ENCODE peak calls at places on chromosomes 1 and 21, in four cellular contexts. One of them, this sample, is unnamed.

GRCh38 chr1:8093221-8093980 is 67.3 kb upstream of the ERRFI1 start:
- DNase-seq in suprapubic skin: no peak
- DNase-seq in transverse colon: peak
- DNase-seq in breast epithelium: no peak
- DNase-seq in this sample: no peak

GRCh38 chr21:46369520-46370235 is 45.7 kb downstream of the PCNT start:
- DNase-seq in breast epithelium: no peak
- DNase-seq in suprapubic skin: no peak
- DNase-seq in transverse colon: no peak
- DNase-seq in this sample: no peak

GRCh38 chr1:100578201-100578600 is 40.3 kb downstream of the GPR88 start:
- DNase-seq in breast epithelium: no peak
- DNase-seq in transverse colon: no peak
- DNase-seq in suprapubic skin: no peak
- DNase-seq in this sample: no peak

GRCh38 chr1:151540982-151541377 is 871 bp downstream of the TUFT1 start:
- DNase-seq in breast epithelium: no peak
- DNase-seq in transverse colon: peak
- DNase-seq in suprapubic skin: peak
- DNase-seq in this sample: no peak

GRCh38 chr21:42750737-42751530 is 97.5 kb downstream of the PDE9A start:
- DNase-seq in suprapubic skin: no peak
- DNase-seq in breast epithelium: no peak
- DNase-seq in transverse colon: no peak
- DNase-seq in this sample: peak

GRCh38 chr1:225689882-225690459 is 37.0 kb upstream of the ENAH start:
- DNase-seq in transverse colon: no peak
- DNase-seq in breast epithelium: no peak
- DNase-seq in suprapubic skin: no peak
- DNase-seq in this sample: no peak

GRCh38 chr21:46058339-46059145 is 39.4 kb upstream of the COL6A2 start:
- DNase-seq in transverse colon: no peak
- DNase-seq in suprapubic skin: no peak
- DNase-seq in breast epithelium: no peak
- DNase-seq in this sample: peak

GRCh38 chr1:156122519-156123355 is 8.2 kb downstream of the LMNA start:
- DNase-seq in suprapubic skin: peak
- DNase-seq in breast epithelium: peak
- DNase-seq in transverse colon: peak
- DNase-seq in this sample: peak

GRCh38 chr1:155646307-155646706 is 36.3 kb downstream of the MSTO1 start:
- DNase-seq in transverse colon: no peak
- DNase-seq in breast epithelium: peak
- DNase-seq in suprapubic skin: peak
- DNase-seq in this sample: peak

GRCh38 chr1:212451416-212452322 is 18.9 kb downstream of the NENF start:
- DNase-seq in transverse colon: no peak
- DNase-seq in breast epithelium: no peak
- DNase-seq in suprapubic skin: no peak
- DNase-seq in this sample: peak

GRCh38 chr1:153122831-153123421 is 9.6 kb upstream of the SPRR2F start:
- DNase-seq in suprapubic skin: no peak
- DNase-seq in breast epithelium: peak
- DNase-seq in transverse colon: no peak
- DNase-seq in this sample: no peak

GRCh38 chr1:197374428-197374827 is 106.4 kb downstream of the CRB1 start:
- DNase-seq in breast epithelium: no peak
- DNase-seq in transverse colon: no peak
- DNase-seq in suprapubic skin: no peak
- DNase-seq in this sample: no peak

GRCh38 chr1:209601809-209602657 is 18.5 kb downstream of the CAMK1G start:
- DNase-seq in suprapubic skin: no peak
- DNase-seq in transverse colon: peak
- DNase-seq in breast epithelium: no peak
- DNase-seq in this sample: no peak

GRCh38 chr1:6802893-6803292 is 17.6 kb downstream of the CAMTA1 start:
- DNase-seq in breast epithelium: no peak
- DNase-seq in suprapubic skin: no peak
- DNase-seq in transverse colon: no peak
- DNase-seq in this sample: no peak

GRCh38 chr1:173414136-173414535 is 63.0 kb upstream of the PRDX6 start:
- DNase-seq in suprapubic skin: no peak
- DNase-seq in transverse colon: no peak
- DNase-seq in breast epithelium: no peak
- DNase-seq in this sample: no peak

GRCh38 chr1:27436204-27437159 is 44.1 kb downstream of the GPR3 start:
- DNase-seq in suprapubic skin: no peak
- DNase-seq in transverse colon: peak
- DNase-seq in breast epithelium: no peak
- DNase-seq in this sample: no peak

GRCh38 chr1:94790246-94790645 is 29.9 kb upstream of the SLC44A3 start:
- DNase-seq in transverse colon: no peak
- DNase-seq in suprapubic skin: no peak
- DNase-seq in breast epithelium: no peak
- DNase-seq in this sample: no peak

GRCh38 chr1:151371340-151371739 is 1.2 kb downstream of the SELENBP1 start:
- DNase-seq in breast epithelium: peak
- DNase-seq in suprapubic skin: peak
- DNase-seq in transverse colon: peak
- DNase-seq in this sample: peak

GRCh38 chr1:116966791-116967190 is 34.8 kb upstream of the CD101 start:
- DNase-seq in suprapubic skin: no peak
- DNase-seq in breast epithelium: no peak
- DNase-seq in transverse colon: no peak
- DNase-seq in this sample: no peak

GRCh38 chr1:204169871-204170270 is 3.7 kb upstream of the REN start:
- DNase-seq in breast epithelium: no peak
- DNase-seq in transverse colon: no peak
- DNase-seq in suprapubic skin: no peak
- DNase-seq in this sample: no peak

GRCh38 chr1:171486048-171486519 is 754 bp downstream of the PRRC2C start:
- DNase-seq in breast epithelium: peak
- DNase-seq in suprapubic skin: no peak
- DNase-seq in transverse colon: peak
- DNase-seq in this sample: peak

GRCh38 chr1:12669529-12670068 is 25.7 kb downstream of the AADACL4 start:
- DNase-seq in suprapubic skin: no peak
- DNase-seq in transverse colon: no peak
- DNase-seq in breast epithelium: no peak
- DNase-seq in this sample: peak

GRCh38 chr1:6776389-6776788 is 8.9 kb upstream of the CAMTA1 start:
- DNase-seq in transverse colon: no peak
- DNase-seq in suprapubic skin: no peak
- DNase-seq in breast epithelium: no peak
- DNase-seq in this sample: no peak

GRCh38 chr21:42373181-42373907 is 7.0 kb upstream of the TFF1 start:
- DNase-seq in breast epithelium: no peak
- DNase-seq in transverse colon: no peak
- DNase-seq in suprapubic skin: no peak
- DNase-seq in this sample: no peak

GRCh38 chr1:228408041-228408868 is 1.6 kb upstream of the TRIM11 start:
- DNase-seq in transverse colon: no peak
- DNase-seq in breast epithelium: no peak
- DNase-seq in suprapubic skin: peak
- DNase-seq in this sample: no peak

GRCh38 chr1:228781801-228782661 is 46.8 kb downstream of the RHOU start:
- DNase-seq in suprapubic skin: no peak
- DNase-seq in transverse colon: no peak
- DNase-seq in breast epithelium: no peak
- DNase-seq in this sample: no peak

GRCh38 chr1:18882511-18882910 is 19.8 kb downstream of the ALDH4A1 start:
- DNase-seq in suprapubic skin: no peak
- DNase-seq in breast epithelium: no peak
- DNase-seq in transverse colon: no peak
- DNase-seq in this sample: no peak

GRCh38 chr1:173628888-173629287 is 6.2 kb upstream of the TEX50 start:
- DNase-seq in transverse colon: no peak
- DNase-seq in breast epithelium: no peak
- DNase-seq in suprapubic skin: no peak
- DNase-seq in this sample: no peak

GRCh38 chr1:58997637-58998036 is 213.8 kb upstream of the JUN start:
- DNase-seq in suprapubic skin: no peak
- DNase-seq in breast epithelium: no peak
- DNase-seq in transverse colon: no peak
- DNase-seq in this sample: no peak

GRCh38 chr1:33010946-33011731 is 25.5 kb downstream of the AK2 start:
- DNase-seq in transverse colon: no peak
- DNase-seq in breast epithelium: peak
- DNase-seq in suprapubic skin: no peak
- DNase-seq in this sample: peak

GRCh38 chr1:100448371-100448770 is 89.6 kb upstream of the GPR88 start:
- DNase-seq in breast epithelium: peak
- DNase-seq in transverse colon: no peak
- DNase-seq in suprapubic skin: no peak
- DNase-seq in this sample: no peak

GRCh38 chr1:28370220-28371010 is 875 bp downstream of the PHACTR4 start:
- DNase-seq in suprapubic skin: no peak
- DNase-seq in transverse colon: peak
- DNase-seq in breast epithelium: no peak
- DNase-seq in this sample: peak

GRCh38 chr21:36849461-36849860 is 117.0 kb downstream of the HLCS start:
- DNase-seq in breast epithelium: no peak
- DNase-seq in transverse colon: no peak
- DNase-seq in suprapubic skin: no peak
- DNase-seq in this sample: no peak
- H3K4me3 ChIP-seq in breast epithelium: no peak
- H3K4me3 ChIP-seq in transverse colon: no peak
- H3K4me3 ChIP-seq in suprapubic skin: no peak
- H3K4me3 ChIP-seq in this sample: no peak

GRCh38 chr1:215971793-215972441 is 404.8 kb downstream of the KCTD3 start:
- DNase-seq in breast epithelium: no peak
- DNase-seq in transverse colon: no peak
- DNase-seq in suprapubic skin: no peak
- DNase-seq in this sample: no peak
- TF ChIP-seq POLR2AphosphoS5 in breast epithelium: no peak
- TF ChIP-seq POLR2AphosphoS5 in transverse colon: no peak
- TF ChIP-seq POLR2AphosphoS5 in suprapubic skin: no peak
- TF ChIP-seq POLR2AphosphoS5 in this sample: no peak

GRCh38 chr1:240020871-240021270 is 70.8 kb upstream of the FMN2 start:
- DNase-seq in transverse colon: no peak
- DNase-seq in suprapubic skin: no peak
- DNase-seq in breast epithelium: no peak
- DNase-seq in this sample: no peak
- TF ChIP-seq POLR2A in transverse colon: no peak
- TF ChIP-seq POLR2A in suprapubic skin: no peak
- TF ChIP-seq POLR2A in breast epithelium: no peak
- TF ChIP-seq POLR2A in this sample: no peak

GRCh38 chr1:47229884-47230691 is 1.9 kb downstream of the TAL1 start:
- DNase-seq in breast epithelium: no peak
- DNase-seq in suprapubic skin: no peak
- DNase-seq in transverse colon: no peak
- DNase-seq in this sample: no peak

GRCh38 chr1:47228644-47229030 is 3.4 kb downstream of the TAL1 start:
- DNase-seq in suprapubic skin: no peak
- DNase-seq in breast epithelium: no peak
- DNase-seq in transverse colon: no peak
- DNase-seq in this sample: no peak

GRCh38 chr1:47227370-47228232 is 4.4 kb downstream of the TAL1 start:
- DNase-seq in transverse colon: no peak
- DNase-seq in breast epithelium: no peak
- DNase-seq in suprapubic skin: no peak
- DNase-seq in this sample: no peak

GRCh38 chr1:47230692-47231313 is 1.2 kb downstream of the TAL1 start:
- DNase-seq in suprapubic skin: no peak
- DNase-seq in breast epithelium: no peak
- DNase-seq in transverse colon: no peak
- DNase-seq in this sample: no peak

DNA sequence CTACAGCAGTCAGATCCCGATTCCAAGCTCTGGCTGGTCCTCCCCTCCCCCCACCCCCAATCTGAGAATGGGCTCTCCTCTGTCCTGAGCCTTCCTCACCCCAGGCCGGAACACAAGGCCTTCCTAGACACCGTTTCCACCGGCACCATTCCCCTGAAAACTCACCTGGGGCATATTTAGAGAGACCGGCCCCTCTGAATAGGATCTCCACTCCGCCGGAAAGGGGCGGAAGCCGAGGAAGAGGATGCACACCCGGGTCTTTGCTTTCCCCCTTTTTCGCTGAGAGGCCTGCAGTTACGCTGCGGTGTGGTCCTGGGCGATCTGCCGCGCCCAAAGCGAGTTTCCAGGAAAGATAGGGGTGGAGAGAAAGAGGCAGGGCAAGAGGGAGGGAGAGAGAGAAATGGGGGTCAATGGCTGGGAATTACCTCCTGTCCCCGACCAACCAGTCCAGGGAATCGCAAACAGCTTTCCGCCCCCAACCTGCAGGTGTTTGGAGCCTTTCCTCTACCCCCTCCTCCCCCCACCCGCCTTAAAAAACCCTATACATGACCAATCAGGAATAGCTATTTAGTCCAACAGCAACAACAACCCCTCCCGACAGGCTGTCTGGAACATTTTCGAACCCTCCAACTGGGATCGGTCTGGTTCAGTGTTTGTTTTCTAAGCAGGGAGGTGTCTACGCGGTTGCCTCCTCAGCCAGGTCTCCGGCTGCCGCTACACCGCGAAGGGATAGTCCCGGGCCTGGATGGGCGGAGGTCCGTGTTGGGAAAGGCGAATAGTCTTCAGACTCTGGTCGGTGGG is 2.8 kb downstream of the TAL1 start:
- DNase-seq in suprapubic skin: no peak
- DNase-seq in transverse colon: no peak
- DNase-seq in breast epithelium: no peak
- DNase-seq in this sample: no peak
- H3K4me3 ChIP-seq in suprapubic skin: peak
- H3K4me3 ChIP-seq in transverse colon: no peak
- H3K4me3 ChIP-seq in breast epithelium: peak
- H3K4me3 ChIP-seq in this sample: peak

This sample was measured in sigmoid colon.